ENCODE peak calls at places on chromosomes 3 and 15, in seven cellular contexts. R is IMR-90; M is trophoblast cell; O is iPS DF 6.9; D is CD8-positive, alpha-beta T cell; E is heart right ventricle; X is uterus. K is an unnamed sample.

GRCh38 chr15:81221449-81221848 is 24.8 kb downstream of the IL16 start:
- DNase-seq in R (no peak), M (no peak), O (no peak), D (no peak), E (peak), X (no peak), K (no peak)

GRCh38 chr3:38669668-38670067 is 20.2 kb upstream of the SCN5A start:
- DNase-seq in R (no peak), M (no peak), O (no peak), D (no peak), E (no peak), X (no peak), K (no peak)

GRCh38 chr3:12393894-12394293 is 90.4 kb upstream of the TSEN2 start:
- DNase-seq in R (peak), M (no peak), O (no peak), D (no peak), E (no peak), X (peak), K (no peak)

GRCh38 chr15:79025201-79025600 is 65.4 kb downstream of the RASGRF1 start:
- DNase-seq in R (no peak), M (no peak), O (no peak), D (no peak), E (no peak), X (no peak), K (peak)

GRCh38 chr15:29734917-29735572 is 87.2 kb downstream of the TJP1 start:
- DNase-seq in R (peak), M (peak), O (no peak), D (no peak), E (no peak), X (no peak), K (no peak)

GRCh38 chr3:54176106-54176505 is 53.8 kb downstream of the CACNA2D3 start:
- DNase-seq in R (no peak), M (no peak), O (no peak), D (no peak), E (no peak), X (no peak), K (no peak)

GRCh38 chr15:39976291-39977274 is 42.7 kb downstream of the EIF2AK4 start:
- DNase-seq in R (peak), M (no peak), O (peak), D (no peak), E (peak), X (peak), K (peak)

GRCh38 chr3:51340311-51340829 is 44.7 kb upstream of the MANF start:
- DNase-seq in R (peak), M (peak), O (no peak), D (no peak), E (no peak), X (no peak), K (no peak)

GRCh38 chr3:141699349-141699748 is 38.7 kb upstream of the RNF7 start:
- DNase-seq in R (peak), M (no peak), O (no peak), D (no peak), E (no peak), X (no peak), K (no peak)
- H3K4me3 ChIP-seq in R (no peak), M (no peak), O (no peak), D (no peak), E (no peak), X (no peak), K (no peak)

GRCh38 chr3:46883252-46884185 is 6.0 kb downstream of the PTH1R start:
- DNase-seq in R (no peak), M (no peak), O (no peak), D (no peak), E (no peak), X (no peak), K (no peak)

GRCh38 chr3:46881819-46882376 is 4.4 kb downstream of the PTH1R start:
- DNase-seq in R (no peak), M (no peak), O (no peak), D (peak), E (no peak), X (peak), K (peak)

GRCh38 chr3:46882377-46883015 is 5.0 kb downstream of the PTH1R start:
- DNase-seq in R (no peak), M (no peak), O (no peak), D (no peak), E (no peak), X (peak), K (no peak)

GRCh38 chr3:46878796-46879436 is 1.4 kb downstream of the PTH1R start:
- DNase-seq in R (no peak), M (peak), O (no peak), D (no peak), E (no peak), X (no peak), K (no peak)

DNA sequence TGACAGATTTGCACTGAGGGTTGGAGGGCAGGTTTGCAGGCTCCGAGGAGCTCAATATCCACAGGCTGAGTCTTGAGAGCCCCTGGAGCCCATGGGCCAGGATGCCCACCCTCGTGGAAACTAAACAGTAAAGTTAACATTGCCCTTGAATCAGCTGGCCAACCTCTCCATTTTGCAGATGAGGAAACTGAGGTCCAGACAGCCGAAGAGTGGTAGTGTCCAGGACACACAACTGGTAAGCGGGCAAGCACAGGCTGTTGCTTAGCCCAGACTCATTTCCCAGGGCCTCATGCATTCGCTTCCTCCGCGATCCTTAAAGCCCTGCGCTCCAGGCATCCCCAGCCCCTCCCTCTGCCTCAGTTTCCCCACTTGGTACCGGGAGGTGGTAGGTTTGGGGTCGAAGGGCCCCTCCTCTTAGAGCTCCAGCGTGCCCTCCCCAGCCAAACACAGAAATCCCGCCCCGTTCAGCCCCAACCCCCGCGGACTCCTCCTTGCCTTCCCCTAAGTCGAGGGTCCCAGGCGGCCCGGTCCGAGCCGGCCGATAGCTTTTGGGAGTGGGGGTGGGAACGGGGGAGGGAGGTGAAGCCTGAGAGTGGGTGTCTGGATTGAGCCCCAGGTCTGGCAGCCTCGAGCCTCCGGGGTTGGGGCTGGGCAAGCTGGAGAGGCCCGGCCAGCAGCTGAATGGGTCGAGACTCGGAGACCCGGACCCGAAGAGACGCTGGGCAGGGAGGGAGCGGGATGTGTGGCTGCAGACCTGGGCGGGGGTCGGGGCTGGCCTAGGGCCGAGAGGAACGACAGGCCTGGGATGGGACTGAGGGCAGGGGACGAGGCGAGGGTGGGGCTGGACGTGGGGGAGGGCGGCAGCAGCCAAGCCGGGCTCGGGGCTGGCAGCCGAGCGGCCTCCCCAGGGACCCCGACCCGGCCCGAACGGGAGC is 3.6 kb downstream of the PTH1R start:
- DNase-seq in R (no peak), M (no peak), O (no peak), D (no peak), E (no peak), X (peak), K (no peak)
- H3K4me3 ChIP-seq in R (no peak), M (peak), O (peak), D (peak), E (peak), X (peak), K (peak)

DNA sequence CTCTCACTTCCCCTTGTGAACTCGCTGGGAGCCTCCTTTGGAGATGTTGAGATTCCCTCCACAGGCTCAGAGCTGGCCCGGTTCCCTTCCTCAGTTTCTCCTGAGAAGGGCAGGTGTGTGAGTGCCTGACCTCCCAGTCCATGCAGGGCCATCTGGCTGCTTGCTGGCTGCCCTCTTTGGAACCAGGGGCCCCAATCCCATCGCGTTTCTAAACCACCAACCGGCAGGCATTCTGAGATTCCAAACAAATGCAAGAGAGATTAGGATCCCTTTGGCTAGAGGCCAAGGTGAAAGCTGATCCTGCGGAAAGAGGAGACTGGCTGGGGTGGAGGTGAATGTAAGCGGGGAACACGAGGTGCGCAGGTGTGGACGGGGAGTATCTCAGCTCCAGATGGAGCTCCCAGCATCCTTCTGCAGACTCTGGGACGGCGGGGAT is 2.9 kb upstream of the PRRT3 start:
- DNase-seq in R (peak), M (no peak), O (peak), D (no peak), E (no peak), X (no peak), K (no peak)
- H3K4me3 ChIP-seq in R (no peak), M (no peak), O (no peak), D (no peak), E (no peak), X (no peak), K (no peak)

GRCh38 chr3:59237121-59237520 is 187.3 kb upstream of the CFAP20DC start:
- DNase-seq in R (peak), M (no peak), O (no peak), D (no peak), E (no peak), X (no peak), K (no peak)

GRCh38 chr3:59240856-59241255 is 191.0 kb upstream of the CFAP20DC start:
- DNase-seq in R (peak), M (no peak), O (no peak), D (no peak), E (no peak), X (no peak), K (no peak)

DNA sequence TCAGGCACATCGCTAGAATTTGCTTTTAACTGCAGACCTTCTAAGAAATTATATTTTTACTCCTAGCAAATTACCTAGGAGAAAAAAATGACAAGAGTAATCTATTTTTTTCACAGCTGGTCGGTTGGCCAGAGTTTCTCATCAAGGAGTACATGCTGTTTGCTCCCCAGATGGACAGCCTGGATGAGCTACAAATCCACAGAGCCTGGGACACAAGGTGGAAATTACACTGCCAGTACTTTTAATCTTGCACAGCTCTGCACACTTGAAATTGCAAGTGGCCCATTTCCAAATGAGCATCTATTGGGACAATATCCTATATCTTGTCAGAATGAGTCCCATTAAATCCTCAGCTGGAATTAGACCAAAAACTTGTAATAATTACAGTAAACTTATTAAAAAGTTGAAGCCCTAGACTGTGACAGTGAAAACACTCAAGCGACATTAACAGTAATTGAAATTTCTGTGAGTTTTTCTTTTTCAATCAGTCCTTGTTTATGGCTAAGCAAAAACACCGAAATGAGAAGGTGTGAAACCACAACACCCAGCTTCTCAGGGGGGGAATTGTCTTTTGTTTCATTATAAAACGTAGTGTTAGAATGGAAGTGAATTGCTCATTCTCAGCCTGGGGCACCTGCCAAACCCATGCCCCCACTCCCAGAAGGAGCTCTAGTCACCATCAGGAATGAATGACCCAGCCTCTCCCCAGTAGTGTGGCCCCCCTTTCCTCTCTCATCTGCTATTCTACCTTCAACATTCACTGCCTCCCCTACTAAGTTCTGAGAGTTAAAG is 185.6 kb upstream of the CFAP20DC start:
- DNase-seq in R (no peak), M (no peak), O (no peak), D (no peak), E (no peak), X (no peak), K (no peak)
- H3K4me3 ChIP-seq in R (no peak), M (no peak), O (no peak), D (no peak), E (no peak), X (no peak), K (no peak)

GRCh38 chr3:182967218-182968204 is 12.8 kb downstream of the DCUN1D1 start:
- DNase-seq in R (no peak), M (no peak), O (no peak), D (no peak), E (no peak), X (no peak), K (no peak)
- H3K4me3 ChIP-seq in R (no peak), M (no peak), O (no peak), D (no peak), E (no peak), X (no peak), K (no peak)

GRCh38 chr3:143977326-143978262 is 6.0 kb downstream of the DIPK2A start:
- DNase-seq in R (peak), M (no peak), O (no peak), D (no peak), E (no peak), X (no peak), K (no peak)

GRCh38 chr3:143974181-143974876 is 2.7 kb downstream of the DIPK2A start:
- DNase-seq in R (no peak), M (no peak), O (no peak), D (no peak), E (no peak), X (no peak), K (no peak)

GRCh38 chr3:143973352-143974021 is 1.9 kb downstream of the DIPK2A start:
- DNase-seq in R (peak), M (no peak), O (no peak), D (no peak), E (no peak), X (no peak), K (peak)

GRCh38 chr3:143974877-143975238 is 3.2 kb downstream of the DIPK2A start:
- DNase-seq in R (peak), M (no peak), O (no peak), D (no peak), E (no peak), X (no peak), K (no peak)

GRCh38 chr3:143975549-143976152 is 4.0 kb downstream of the DIPK2A start:
- DNase-seq in R (peak), M (no peak), O (no peak), D (no peak), E (no peak), X (no peak), K (no peak)
- H3K4me3 ChIP-seq in R (no peak), M (no peak), O (no peak), D (no peak), E (peak), X (no peak), K (peak)

GRCh38 chr3:132784502-132785025 is 62.4 kb upstream of the NPHP3 start:
- DNase-seq in R (no peak), M (no peak), O (no peak), D (no peak), E (no peak), X (no peak), K (no peak)

GRCh38 chr3:132783152-132783551 is 60.9 kb upstream of the NPHP3 start:
- DNase-seq in R (no peak), M (no peak), O (no peak), D (no peak), E (no peak), X (no peak), K (no peak)

GRCh38 chr3:132786890-132787289 is 64.7 kb upstream of the NPHP3 start:
- DNase-seq in R (no peak), M (no peak), O (no peak), D (no peak), E (no peak), X (no peak), K (no peak)

GRCh38 chr3:132787616-132788015 is 65.4 kb upstream of the NPHP3 start:
- DNase-seq in R (no peak), M (no peak), O (no peak), D (no peak), E (no peak), X (peak), K (no peak)

GRCh38 chr3:132785292-132785691 is 63.1 kb upstream of the NPHP3 start:
- DNase-seq in R (no peak), M (no peak), O (no peak), D (no peak), E (no peak), X (no peak), K (no peak)
- H3K4me3 ChIP-seq in R (no peak), M (no peak), O (no peak), D (no peak), E (no peak), X (no peak), K (no peak)

GRCh38 chr3:141795719-141796435 is 32.7 kb downstream of the GRK7 start:
- DNase-seq in R (no peak), M (no peak), O (no peak), D (peak), E (peak), X (peak), K (peak)

GRCh38 chr3:141796436-141797166 is 33.4 kb downstream of the GRK7 start:
- DNase-seq in R (no peak), M (no peak), O (no peak), D (peak), E (no peak), X (no peak), K (peak)

GRCh38 chr3:141798455-141798854 is 35.2 kb downstream of the GRK7 start:
- DNase-seq in R (no peak), M (no peak), O (no peak), D (no peak), E (peak), X (peak), K (peak)

GRCh38 chr3:141797819-141798405 is 34.7 kb downstream of the GRK7 start:
- DNase-seq in R (no peak), M (no peak), O (no peak), D (no peak), E (peak), X (no peak), K (no peak)

GRCh38 chr3:141797167-141797773 is 34.1 kb downstream of the GRK7 start:
- DNase-seq in R (peak), M (no peak), O (peak), D (peak), E (peak), X (peak), K (peak)
- H3K4me3 ChIP-seq in R (peak), M (peak), O (peak), D (peak), E (peak), X (peak), K (peak)

DNA sequence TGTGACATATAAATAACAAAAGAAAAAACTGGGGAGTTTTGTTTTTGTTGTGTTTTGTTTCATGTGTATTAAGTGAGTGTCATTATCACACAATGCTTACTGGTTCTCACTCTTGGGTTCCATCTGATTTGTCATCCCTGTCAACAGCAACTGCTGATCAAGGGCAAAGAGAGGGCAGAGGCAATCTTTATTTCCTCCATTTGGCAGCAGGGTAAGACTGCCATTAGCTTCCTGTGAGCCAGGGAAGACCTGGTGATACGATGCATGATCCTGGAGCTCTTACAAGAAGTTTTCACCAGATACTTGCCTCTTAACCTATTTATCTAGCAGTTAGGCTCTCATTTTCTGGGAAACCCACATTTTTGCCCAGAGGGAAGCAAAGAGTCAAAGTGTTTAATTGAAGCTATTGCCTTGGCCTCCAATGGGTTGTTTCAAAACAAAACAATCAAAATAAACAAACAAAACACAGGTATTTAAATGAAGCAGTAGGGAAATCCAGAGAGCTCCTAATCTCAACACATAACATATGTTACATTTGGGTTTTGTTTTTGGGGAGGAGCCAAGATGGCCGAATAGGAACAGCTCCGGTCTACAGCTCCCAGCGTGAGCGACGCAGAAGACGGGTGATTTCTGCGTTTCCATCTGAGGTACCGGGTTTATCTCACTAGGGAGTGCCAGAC is 529.8 kb downstream of the MAGI1 start:
- DNase-seq in R (no peak), M (no peak), O (no peak), D (no peak), E (no peak), X (no peak), K (no peak)
- H3K4me3 ChIP-seq in R (no peak), M (peak), O (peak), D (no peak), E (no peak), X (no peak), K (no peak)

GRCh38 chr3:22371592-22372291 is 620.7 kb upstream of the ZNF385D start:
- DNase-seq in R (no peak), M (no peak), O (no peak), D (no peak), E (peak), X (no peak), K (no peak)
- H3K4me3 ChIP-seq in R (no peak), M (peak), O (peak), D (no peak), E (peak), X (peak), K (no peak)

K was measured in transverse colon.